ENCODE peak calls at places on chromosomes 1 and 21, in seven cellular contexts. B is HCT116, V is H1, Z is HepG2, H is K562, U is GM12878, N is SK-N-SH. S is an unnamed sample.

GRCh38 chr1:53590581-53591515 is 131.6 kb downstream of the DMRTB1 start:
- DNase-seq in H (no peak), N (peak), B (no peak), V (no peak), Z (no peak), U (no peak), S (no peak)

GRCh38 chr1:20546637-20547036 is 5.7 kb upstream of the FAM43B start:
- DNase-seq in N (no peak), Z (no peak), H (no peak), U (no peak), B (no peak), V (no peak), S (no peak)

GRCh38 chr1:15684468-15685283 is 556 bp downstream of the PLEKHM2 start:
- DNase-seq in U (no peak), Z (no peak), B (no peak), N (peak), V (peak), H (peak), S (peak)

GRCh38 chr1:23562138-23562819 is 3.0 kb upstream of the ID3 start:
- DNase-seq in Z (peak), U (no peak), N (peak), B (peak), V (peak), H (peak), S (peak)

GRCh38 chr21:35400233-35400939 is 351.3 kb upstream of the RUNX1 start:
- DNase-seq in V (no peak), N (peak), U (peak), H (peak), B (peak), Z (peak), S (peak)

GRCh38 chr1:216332003-216332402 is 91.2 kb downstream of the USH2A start:
- DNase-seq in H (no peak), V (no peak), U (no peak), N (no peak), B (no peak), Z (no peak), S (no peak)

GRCh38 chr21:43691086-43691795 is 27.7 kb upstream of the PDXK start:
- DNase-seq in B (no peak), Z (no peak), N (no peak), H (no peak), U (no peak), V (no peak), S (no peak)

GRCh38 chr21:44872568-44873355 is 728 bp downstream of the PTTG1IP start:
- DNase-seq in Z (no peak), U (no peak), B (no peak), N (peak), V (peak), H (peak), S (peak)

GRCh38 chr1:224490540-224491537 is 56.2 kb upstream of the WDR26 start:
- DNase-seq in N (no peak), B (no peak), U (no peak), V (no peak), H (no peak), Z (no peak), S (no peak)

GRCh38 chr1:153525088-153525713 is 10.6 kb downstream of the S100A6 start:
- DNase-seq in B (no peak), Z (no peak), N (no peak), H (peak), U (no peak), V (no peak), S (peak)
- H3K27ac ChIP-seq in B (peak), Z (no peak), N (no peak), H (no peak), U (no peak), V (no peak), S (no peak)

GRCh38 chr1:34916104-34916503 is 13.3 kb downstream of the DLGAP3 start:
- DNase-seq in B (no peak), U (no peak), V (peak), N (no peak), H (no peak), Z (no peak), S (no peak)

GRCh38 chr1:34914958-34915357 is 14.5 kb downstream of the DLGAP3 start:
- DNase-seq in B (no peak), U (no peak), Z (no peak), N (no peak), V (no peak), H (no peak), S (no peak)

GRCh38 chr1:34917017-34917416 is 12.4 kb downstream of the DLGAP3 start:
- DNase-seq in Z (no peak), B (no peak), N (no peak), U (no peak), V (no peak), H (no peak), S (no peak)

GRCh38 chr1:34915521-34915920 is 13.9 kb downstream of the DLGAP3 start:
- DNase-seq in B (no peak), H (no peak), V (no peak), N (peak), Z (no peak), U (no peak), S (no peak)

DNA sequence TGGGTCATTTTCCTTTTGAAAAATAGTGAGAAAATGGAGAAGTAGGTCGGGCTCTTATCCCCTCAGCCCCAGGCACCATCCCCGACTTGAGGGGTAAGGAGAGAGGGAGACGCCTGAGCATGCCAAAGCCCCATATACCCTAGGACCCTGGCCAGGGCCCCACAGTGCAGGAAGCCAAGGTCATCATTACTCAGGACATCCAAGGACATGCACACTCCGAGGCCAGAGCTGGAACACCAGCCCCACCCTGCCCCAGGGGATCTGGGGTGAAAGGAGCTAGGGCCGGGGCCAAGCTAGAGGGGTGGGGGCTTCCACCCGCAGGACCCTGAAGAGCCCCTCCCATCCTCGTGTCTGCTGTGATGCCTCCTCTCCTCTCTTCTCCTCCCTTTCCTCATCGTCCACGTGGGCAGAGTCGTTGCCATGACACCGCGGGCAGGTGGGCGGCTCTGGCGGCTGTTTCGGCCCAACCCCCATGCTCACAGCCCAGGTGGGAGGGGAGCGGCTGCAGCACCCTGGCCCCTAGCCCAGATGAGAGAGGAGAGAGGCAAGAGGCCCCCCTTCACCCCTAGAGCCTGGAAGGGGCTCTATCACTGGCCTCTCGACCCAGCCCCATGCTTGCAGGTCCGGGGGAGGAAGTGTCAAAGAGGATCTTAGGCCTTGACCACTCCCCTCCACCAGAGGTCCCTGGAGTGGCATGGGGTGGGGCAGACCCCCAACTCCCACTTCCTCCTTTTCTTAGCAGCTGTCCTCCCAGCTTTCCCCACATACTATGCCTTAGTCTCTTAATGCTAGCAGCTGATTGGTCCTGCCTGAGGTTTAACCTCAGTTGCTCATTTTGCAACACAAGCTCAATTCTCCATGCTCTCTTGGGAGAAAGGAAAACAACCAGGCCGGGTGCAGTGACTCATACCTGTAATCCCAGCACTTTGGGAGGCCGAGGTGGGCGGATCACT is 10.6 kb downstream of the DLGAP3 start:
- DNase-seq in N (peak), H (peak), B (no peak), U (peak), V (peak), Z (no peak), S (no peak)
- TF ChIP-seq MAX in N (no peak), H (no peak), B (no peak), U (no peak), V (peak), Z (no peak), S (no peak)

GRCh38 chr1:240589585-240590110 is 22.3 kb downstream of the GREM2 start:
- DNase-seq in H (no peak), U (no peak), Z (no peak), B (no peak), N (no peak), V (no peak), S (no peak)
- H2AFZ ChIP-seq in H (no peak), U (no peak), Z (no peak), B (no peak), N (no peak), V (no peak), S (no peak)

DNA sequence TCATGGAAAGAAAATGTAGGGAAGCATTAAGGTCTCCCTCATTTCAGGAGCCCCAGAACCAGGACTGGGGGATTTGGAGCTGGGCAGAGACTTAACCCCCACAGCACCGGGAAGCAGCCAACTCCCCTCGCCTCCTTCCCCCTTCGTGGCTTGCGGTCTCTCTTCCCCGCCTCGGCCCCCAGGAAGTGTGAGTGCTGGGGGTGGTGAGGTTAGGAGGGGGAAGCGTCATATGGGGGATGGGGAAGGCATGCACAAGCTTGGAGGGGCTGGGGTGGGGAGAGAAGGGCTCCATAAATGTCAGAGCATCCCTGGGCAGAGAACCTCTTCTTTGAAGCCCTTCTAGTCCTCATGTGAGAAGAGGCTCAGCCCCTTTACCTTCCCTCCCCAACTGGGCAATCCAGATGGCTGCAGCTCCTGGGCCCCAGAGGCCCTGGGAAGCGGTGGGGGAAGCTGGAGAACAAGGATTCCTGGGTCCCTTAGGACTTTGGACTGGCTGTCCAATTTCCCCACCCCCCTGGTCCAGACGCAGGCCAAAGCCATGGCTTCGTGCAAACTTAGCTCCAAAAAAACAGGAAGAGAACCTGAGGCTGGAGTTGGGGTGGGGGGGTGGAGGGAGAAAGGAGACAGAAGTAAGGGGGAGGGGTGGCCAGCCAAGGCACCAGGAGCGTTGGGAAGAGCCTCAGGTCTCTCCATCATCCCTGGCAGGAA is 7.8 kb downstream of the ZBTB7B start:
- DNase-seq in V (no peak), Z (no peak), N (no peak), B (no peak), H (no peak), U (no peak), S (no peak)
- H3K27ac ChIP-seq in V (peak), Z (no peak), N (no peak), B (no peak), H (no peak), U (peak), S (no peak)

GRCh38 chr1:171788696-171789095 is 7.2 kb downstream of the METTL13 start:
- DNase-seq in H (no peak), U (no peak), B (no peak), N (no peak), V (no peak), Z (no peak), S (no peak)
- TF ChIP-seq MAX in H (no peak), U (no peak), B (no peak), N (no peak), V (no peak), Z (no peak), S (no peak)

GRCh38 chr1:1599030-1599916 is 662 bp downstream of the FNDC10 start:
- DNase-seq in H (peak), B (no peak), U (no peak), V (peak), N (peak), Z (no peak), S (no peak)
- H2AFZ ChIP-seq in H (peak), B (no peak), U (peak), V (peak), N (peak), Z (no peak), S (peak)

GRCh38 chr1:202968351-202968750 is 1.3 kb upstream of the CYB5R1 start:
- DNase-seq in H (no peak), V (no peak), N (no peak), U (no peak), B (no peak), Z (no peak), S (no peak)

GRCh38 chr1:202966006-202966904 is 802 bp downstream of the CYB5R1 start:
- DNase-seq in V (no peak), B (no peak), U (no peak), N (no peak), H (peak), Z (no peak), S (peak)

GRCh38 chr1:202967684-202968281 is 726 bp upstream of the CYB5R1 start:
- DNase-seq in Z (no peak), V (no peak), N (peak), U (no peak), H (peak), B (no peak), S (peak)

GRCh38 chr1:202964755-202965440 is 2.2 kb downstream of the CYB5R1 start:
- DNase-seq in B (no peak), N (no peak), Z (no peak), U (no peak), H (no peak), V (no peak), S (no peak)

GRCh38 chr1:202965441-202965821 is 1.6 kb downstream of the CYB5R1 start:
- DNase-seq in V (no peak), N (no peak), U (no peak), H (no peak), Z (no peak), B (no peak), S (no peak)
- H3K27ac ChIP-seq in V (no peak), N (no peak), U (no peak), H (no peak), Z (no peak), B (no peak), S (no peak)